ENCODE peak calls at places on chromosomes 6 and 20, in four cellular contexts. One of them, this sample, is unnamed.

GRCh38 chr6:27866370-27867050 is 45.7 kb downstream of the OR2B2 start:
- DNase-seq in endothelial cell of umbilical vein: peak; percentile 82
- DNase-seq in colonic mucosa: peak; percentile 45
- DNase-seq in adrenal gland: no peak
- DNase-seq in this sample: peak; percentile 52

GRCh38 chr20:48722737-48723191 is 105.0 kb downstream of the PREX1 start:
- DNase-seq in endothelial cell of umbilical vein: peak; percentile 33
- DNase-seq in colonic mucosa: no peak
- DNase-seq in adrenal gland: peak; percentile 78
- DNase-seq in this sample: no peak

GRCh38 chr6:27209659-27210269 is 37.7 kb upstream of the PRSS16 start:
- DNase-seq in endothelial cell of umbilical vein: no peak
- DNase-seq in colonic mucosa: no peak
- DNase-seq in adrenal gland: no peak
- DNase-seq in this sample: no peak

GRCh38 chr6:13427838-13428527 is 59.4 kb downstream of the GFOD1 start:
- DNase-seq in endothelial cell of umbilical vein: peak; percentile 61
- DNase-seq in colonic mucosa: no peak
- DNase-seq in adrenal gland: no peak
- DNase-seq in this sample: no peak

GRCh38 chr6:105318660-105319059 is 84.2 kb downstream of the PREP start:
- DNase-seq in endothelial cell of umbilical vein: no peak
- DNase-seq in colonic mucosa: no peak
- DNase-seq in adrenal gland: no peak
- DNase-seq in this sample: no peak

GRCh38 chr20:37897008-37897548 is 5.8 kb upstream of the VSTM2L start:
- DNase-seq in endothelial cell of umbilical vein: no peak
- DNase-seq in colonic mucosa: no peak
- DNase-seq in adrenal gland: no peak
- DNase-seq in this sample: peak; percentile 65

GRCh38 chr6:49409951-49410542 is 53.0 kb downstream of the MMUT start:
- DNase-seq in endothelial cell of umbilical vein: peak; percentile 78
- DNase-seq in colonic mucosa: peak; percentile 76
- DNase-seq in adrenal gland: peak; percentile 57
- DNase-seq in this sample: peak; percentile 69

GRCh38 chr20:25296094-25297093 is 48.5 kb downstream of the PYGB start:
- DNase-seq in endothelial cell of umbilical vein: no peak
- DNase-seq in colonic mucosa: no peak
- DNase-seq in adrenal gland: no peak
- DNase-seq in this sample: peak; percentile 62

GRCh38 chr6:27630727-27631613 is 158.1 kb upstream of the ZNF184 start:
- DNase-seq in endothelial cell of umbilical vein: peak; percentile 41
- DNase-seq in colonic mucosa: peak; percentile 41
- DNase-seq in adrenal gland: no peak
- DNase-seq in this sample: peak; percentile 80

GRCh38 chr6:29011276-29011734 is 6.2 kb upstream of the ZNF311 start:
- DNase-seq in endothelial cell of umbilical vein: peak; percentile 53
- DNase-seq in colonic mucosa: no peak
- DNase-seq in adrenal gland: peak; percentile 44
- DNase-seq in this sample: no peak

GRCh38 chr20:59308493-59309201 is 8.2 kb downstream of the EDN3 start:
- DNase-seq in endothelial cell of umbilical vein: no peak
- DNase-seq in colonic mucosa: peak; percentile 90
- DNase-seq in adrenal gland: no peak
- DNase-seq in this sample: peak; percentile 91

GRCh38 chr6:166488081-166488685 is 98.3 kb downstream of the RAMACL start:
- DNase-seq in endothelial cell of umbilical vein: peak; percentile 99
- DNase-seq in colonic mucosa: peak; percentile 46
- DNase-seq in adrenal gland: peak; percentile 46
- DNase-seq in this sample: no peak

GRCh38 chr6:89932245-89932802 is 38.1 kb downstream of the GJA10 start:
- DNase-seq in endothelial cell of umbilical vein: no peak
- DNase-seq in colonic mucosa: no peak
- DNase-seq in adrenal gland: no peak
- DNase-seq in this sample: no peak

GRCh38 chr20:4929686-4930397 is 71.5 kb downstream of the SLC23A2 start:
- DNase-seq in endothelial cell of umbilical vein: no peak
- DNase-seq in colonic mucosa: no peak
- DNase-seq in adrenal gland: no peak
- DNase-seq in this sample: no peak

GRCh38 chr6:167113047-167113446 is 9.8 kb upstream of the CCR6 start:
- DNase-seq in endothelial cell of umbilical vein: no peak
- DNase-seq in colonic mucosa: no peak
- DNase-seq in adrenal gland: no peak
- DNase-seq in this sample: no peak

GRCh38 chr6:127972815-127973214 is 72.0 kb upstream of the THEMIS start:
- DNase-seq in endothelial cell of umbilical vein: no peak
- DNase-seq in colonic mucosa: no peak
- DNase-seq in adrenal gland: no peak
- DNase-seq in this sample: no peak

DNA sequence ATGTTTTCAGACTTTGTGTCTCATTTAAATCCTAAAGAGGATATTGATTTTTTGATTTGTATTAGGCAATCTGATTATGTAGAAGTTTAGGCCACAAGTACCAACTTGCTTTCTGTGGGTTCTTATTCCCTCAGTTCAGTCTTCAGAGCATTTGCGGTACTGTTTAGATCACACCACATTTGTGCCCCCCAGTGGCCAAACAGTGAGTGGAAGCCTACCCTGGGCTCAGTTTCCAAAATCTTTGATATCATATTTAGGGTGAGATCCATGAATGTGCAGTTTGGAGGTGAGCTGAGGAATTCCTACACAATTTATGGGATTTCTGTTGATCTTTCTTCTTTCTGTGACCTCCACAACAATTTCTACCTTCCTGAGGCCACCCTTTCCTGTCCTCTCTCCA is 92.3 kb upstream of the FUT9 start:
- DNase-seq in endothelial cell of umbilical vein: no peak
- DNase-seq in colonic mucosa: no peak
- DNase-seq in adrenal gland: no peak
- DNase-seq in this sample: peak; percentile 32
- TF ChIP-seq CTCF in endothelial cell of umbilical vein: no peak
- TF ChIP-seq CTCF in colonic mucosa: no peak
- TF ChIP-seq CTCF in adrenal gland: no peak
- TF ChIP-seq CTCF in this sample: peak; percentile 46

GRCh38 chr6:142749556-142749955 is 195.4 kb downstream of the HIVEP2 start:
- DNase-seq in endothelial cell of umbilical vein: no peak
- DNase-seq in colonic mucosa: no peak
- DNase-seq in adrenal gland: no peak
- DNase-seq in this sample: no peak
- H3K4me3 ChIP-seq in endothelial cell of umbilical vein: no peak overlapping the region
- H3K4me3 ChIP-seq in colonic mucosa: no peak overlapping the region
- H3K4me3 ChIP-seq in adrenal gland: no peak overlapping the region
- H3K4me3 ChIP-seq in this sample: no peak overlapping the region

GRCh38 chr20:44580581-44581268 is 1.7 kb upstream of the PKIG start:
- DNase-seq in endothelial cell of umbilical vein: peak; percentile 69
- DNase-seq in colonic mucosa: no peak
- DNase-seq in adrenal gland: peak; percentile 67
- DNase-seq in this sample: no peak
- H3K4me1 ChIP-seq in endothelial cell of umbilical vein: peaks cover 75% of the 10 kb centered on the region
- H3K4me1 ChIP-seq in colonic mucosa: no peaks in the 10 kb centered on the region
- H3K4me1 ChIP-seq in adrenal gland: peaks cover 37% of the 10 kb centered on the region
- H3K4me1 ChIP-seq in this sample: no peaks in the 10 kb centered on the region

DNA sequence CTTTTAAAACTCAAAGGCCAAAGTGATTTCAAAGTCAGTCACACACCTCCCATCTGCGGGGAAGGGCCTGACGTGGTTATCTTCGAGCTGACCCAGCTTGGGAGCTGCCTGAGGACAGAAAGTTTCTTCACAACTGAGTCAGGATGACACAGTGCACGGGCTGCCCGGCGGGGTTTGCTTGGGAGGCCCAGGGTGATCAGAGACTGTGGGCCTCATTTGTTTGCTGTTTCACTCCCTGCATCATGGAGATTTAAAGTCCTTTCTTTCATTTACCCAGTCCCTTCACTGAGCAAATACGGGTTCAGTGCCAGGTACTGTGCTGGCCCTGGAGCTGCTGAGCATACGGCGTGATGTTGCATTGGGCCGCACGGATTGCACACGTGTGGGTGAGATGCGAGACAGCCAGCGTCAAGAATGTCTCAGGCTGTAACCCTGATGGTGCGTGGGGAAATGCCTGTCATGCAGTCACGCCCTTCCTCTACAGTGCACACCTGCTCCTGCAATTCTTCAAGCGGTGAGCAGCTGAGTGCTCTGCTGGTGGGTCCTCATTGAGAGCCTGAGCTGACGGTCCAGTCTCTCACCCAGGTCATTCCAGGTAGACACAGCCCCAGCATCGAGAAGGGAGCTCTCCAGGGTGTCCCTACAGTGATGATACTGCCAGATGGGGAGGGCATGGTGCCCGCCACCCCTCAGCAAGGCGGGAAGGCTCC is 82.7 kb upstream of the PMEPA1 start:
- DNase-seq in endothelial cell of umbilical vein: no peak
- DNase-seq in colonic mucosa: no peak
- DNase-seq in adrenal gland: no peak
- DNase-seq in this sample: no peak
- TF ChIP-seq CTCF in endothelial cell of umbilical vein: no peak
- TF ChIP-seq CTCF in colonic mucosa: no peak
- TF ChIP-seq CTCF in adrenal gland: no peak
- TF ChIP-seq CTCF in this sample: no peak

DNA sequence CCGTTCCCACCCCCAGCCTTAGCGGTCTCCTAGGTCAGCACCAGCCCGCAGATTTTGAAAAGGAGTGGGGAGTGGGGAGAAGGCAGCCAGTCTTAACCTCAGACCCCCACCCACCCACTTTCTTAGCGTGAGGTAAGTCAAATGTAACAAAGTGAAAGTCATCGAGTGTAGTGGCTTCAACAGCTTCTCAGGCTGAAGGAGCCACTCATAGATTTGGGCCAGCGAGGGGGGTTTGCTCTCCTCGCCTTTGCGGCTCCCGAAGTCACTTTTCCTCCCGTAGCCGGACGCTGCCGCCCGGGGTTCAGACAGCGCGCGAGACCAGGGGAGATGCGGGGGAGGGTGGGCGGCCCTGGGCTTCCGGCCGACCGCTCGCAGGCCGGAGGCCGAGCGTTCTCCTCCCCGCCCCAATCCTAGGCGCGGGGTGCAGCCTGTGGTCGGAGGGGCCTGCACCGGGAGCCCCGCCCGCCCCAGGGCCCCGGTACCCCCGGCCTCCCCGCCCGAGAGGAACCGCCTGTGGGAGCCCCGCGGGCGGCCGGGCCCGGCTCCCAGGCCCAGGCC is 3.4 kb downstream of the NKX2-2 start:
- DNase-seq in endothelial cell of umbilical vein: no peak
- DNase-seq in colonic mucosa: no peak
- DNase-seq in adrenal gland: no peak
- DNase-seq in this sample: no peak
- H3K4me3 ChIP-seq in endothelial cell of umbilical vein: peak overlapping the region; percentile 25
- H3K4me3 ChIP-seq in colonic mucosa: peak overlapping the region; percentile 5
- H3K4me3 ChIP-seq in adrenal gland: no peak overlapping the region
- H3K4me3 ChIP-seq in this sample: no peak overlapping the region

GRCh38 chr6:56527934-56528333 is 114.8 kb downstream of the DST start:
- DNase-seq in endothelial cell of umbilical vein: no peak
- DNase-seq in colonic mucosa: no peak
- DNase-seq in adrenal gland: no peak
- DNase-seq in this sample: no peak
- H3K4me1 ChIP-seq in endothelial cell of umbilical vein: peaks cover 4% of the 10 kb centered on the region
- H3K4me1 ChIP-seq in colonic mucosa: no peaks in the 10 kb centered on the region
- H3K4me1 ChIP-seq in adrenal gland: peaks cover 19% of the 10 kb centered on the region
- H3K4me1 ChIP-seq in this sample: no peaks in the 10 kb centered on the region

This sample was measured in Caco-2.